ENCODE peak calls at places on chromosomes 3 and 15, in ten cellular contexts. R is Calu3; G is HFFc6; A is GM10248; H is activated CD8-positive, alpha-beta T cell treated with anti-CD3 and anti-CD28 coated beads for 36 hours; E is OCI-LY7; Y is HFF-Myc; C is ovary; N is body of pancreas; F is A549. W is an unnamed sample.

GRCh38 chr15:27527490-27528067 is 556.6 kb downstream of the GABRG3 start:
- DNase-seq in R (no peak), G (no peak), A (no peak), H (no peak), E (no peak), Y (no peak), C (no peak), N (no peak), F (no peak), W (no peak)

GRCh38 chr3:135368316-135368715 is 573.3 kb downstream of the EPHB1 start:
- DNase-seq in R (no peak), G (no peak), A (no peak), H (no peak), E (no peak), Y (no peak), C (no peak), N (no peak), F (no peak), W (no peak)

GRCh38 chr3:27740854-27741253 is 18.7 kb upstream of the EOMES start:
- DNase-seq in R (no peak), G (no peak), A (no peak), H (no peak), E (no peak), Y (no peak), C (no peak), N (no peak), F (no peak), W (no peak)

GRCh38 chr15:74193305-74193718 is 9.3 kb downstream of the STRA6 start:
- DNase-seq in R (peak; percentile 24), G (peak; percentile 97), A (no peak), H (no peak), E (no peak), Y (no peak), C (no peak), N (no peak), F (no peak), W (no peak)

GRCh38 chr15:63089260-63090043 is 32.2 kb upstream of the LACTB start:
- DNase-seq in R (no peak), G (peak; percentile 84), A (no peak), H (no peak), E (no peak), Y (peak; percentile 55), C (no peak), N (no peak), F (peak; percentile 43), W (no peak)

GRCh38 chr3:189258261-189258660 is 86.5 kb downstream of the TPRG1 start:
- DNase-seq in R (no peak), G (no peak), A (no peak), H (no peak), E (no peak), Y (no peak), C (no peak), N (no peak), F (no peak), W (no peak)

GRCh38 chr15:61087601-61088000 is 141.5 kb downstream of the RORA start:
- DNase-seq in R (no peak), G (no peak), A (no peak), H (no peak), E (no peak), Y (no peak), C (no peak), N (no peak), F (no peak), W (no peak)

GRCh38 chr3:14602006-14602803 is 49.4 kb upstream of the CCDC174 start:
- DNase-seq in R (peak; percentile 41), G (no peak), A (no peak), H (no peak), E (no peak), Y (no peak), C (no peak), N (no peak), F (peak; percentile 63), W (no peak)

GRCh38 chr3:130915567-130916292 is 21.8 kb downstream of the ATP2C1 start:
- DNase-seq in R (no peak), G (peak; percentile 54), A (no peak), H (no peak), E (no peak), Y (no peak), C (no peak), N (no peak), F (no peak), W (no peak)

GRCh38 chr3:111732248-111732879 is 126.7 kb upstream of the PHLDB2 start:
- DNase-seq in R (peak; percentile 57), G (no peak), A (no peak), H (no peak), E (no peak), Y (no peak), C (no peak), N (peak; percentile 86), F (no peak), W (no peak)

GRCh38 chr3:32374788-32375595 is 16.7 kb upstream of the CMTM7 start:
- DNase-seq in R (peak; percentile 75), G (peak; percentile 64), A (peak; percentile 62), H (peak; percentile 83), E (peak; percentile 82), Y (peak; percentile 47), C (no peak), N (peak; percentile 70), F (peak; percentile 54), W (no peak)

GRCh38 chr3:71208273-71209095 is 375.0 kb downstream of the FOXP1 start:
- DNase-seq in R (peak; percentile 2), G (no peak), A (no peak), H (no peak), E (no peak), Y (no peak), C (no peak), N (peak; percentile 54), F (peak; percentile 33), W (no peak)

GRCh38 chr3:71211083-71211482 is 372.4 kb downstream of the FOXP1 start:
- DNase-seq in R (no peak), G (no peak), A (no peak), H (no peak), E (no peak), Y (no peak), C (no peak), N (no peak), F (no peak), W (no peak)

GRCh38 chr3:71207632-71208031 is 375.9 kb downstream of the FOXP1 start:
- DNase-seq in R (no peak), G (no peak), A (no peak), H (no peak), E (no peak), Y (no peak), C (no peak), N (peak; percentile 36), F (no peak), W (no peak)

GRCh38 chr3:71206821-71207220 is 376.7 kb downstream of the FOXP1 start:
- DNase-seq in R (no peak), G (no peak), A (no peak), H (no peak), E (no peak), Y (no peak), C (no peak), N (peak; percentile 34), F (no peak), W (no peak)

GRCh38 chr3:71210257-71211002 is 373.1 kb downstream of the FOXP1 start:
- DNase-seq in R (no peak), G (peak; percentile 23), A (no peak), H (no peak), E (no peak), Y (no peak), C (no peak), N (peak; percentile 38), F (peak; percentile 25), W (no peak)
- TF ChIP-seq CTCF in R (no peak), G (no peak), A (no peak), H (no peak), E (no peak), Y (no peak), C (peak; percentile 71), N (no peak), F (no peak), W (no peak)

GRCh38 chr3:157370867-157371266 is 65.8 kb upstream of the PTX3 start:
- DNase-seq in R (no peak), G (no peak), A (no peak), H (no peak), E (no peak), Y (no peak), C (no peak), N (no peak), F (no peak), W (no peak)

GRCh38 chr3:157363393-157363792 is 73.3 kb upstream of the PTX3 start:
- DNase-seq in R (no peak), G (no peak), A (no peak), H (no peak), E (no peak), Y (no peak), C (no peak), N (no peak), F (no peak), W (no peak)

GRCh38 chr3:157373783-157374182 is 62.9 kb upstream of the PTX3 start:
- DNase-seq in R (no peak), G (peak; percentile 29), A (no peak), H (no peak), E (no peak), Y (peak; percentile 88), C (no peak), N (no peak), F (no peak), W (no peak)

GRCh38 chr3:157369712-157370447 is 66.8 kb upstream of the PTX3 start:
- DNase-seq in R (no peak), G (no peak), A (no peak), H (no peak), E (no peak), Y (no peak), C (no peak), N (peak; percentile 58), F (no peak), W (no peak)

GRCh38 chr3:157368171-157368570 is 68.5 kb upstream of the PTX3 start:
- DNase-seq in R (no peak), G (no peak), A (no peak), H (no peak), E (no peak), Y (no peak), C (no peak), N (no peak), F (no peak), W (no peak)
- TF ChIP-seq CTCF in R (no peak), G (no peak), A (no peak), H (no peak), E (no peak), Y (no peak), C (no peak), N (no peak), F (no peak), W (no peak)

GRCh38 chr3:42906905-42907183 is 902 bp downstream of the ZNF662 start:
- DNase-seq in R (no peak), G (no peak), A (no peak), H (no peak), E (no peak), Y (no peak), C (no peak), N (no peak), F (no peak), W (no peak)
- TF ChIP-seq CTCF in R (no peak), G (no peak), A (no peak), H (no peak), E (no peak), Y (no peak), C (no peak), N (no peak), F (no peak), W (no peak)

DNA sequence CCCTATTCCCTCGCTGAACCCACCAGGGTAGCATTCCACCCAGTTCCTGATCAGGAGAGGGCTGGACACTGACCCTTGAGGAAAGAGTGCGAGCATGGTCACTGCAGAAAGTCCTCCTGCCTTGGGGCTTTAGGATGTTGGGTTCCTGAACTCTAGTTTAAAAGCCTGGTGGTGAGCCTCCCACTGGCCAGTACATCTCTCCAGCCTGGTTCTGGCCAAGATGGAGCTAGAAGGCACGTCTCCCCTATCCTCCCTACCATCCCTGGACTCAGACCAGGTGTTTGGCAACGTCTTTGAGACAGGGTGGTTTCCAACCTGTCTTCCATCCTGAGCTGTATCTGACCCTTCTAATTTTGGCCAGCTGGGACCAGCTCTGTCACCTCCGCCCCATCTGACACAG is 31.4 kb downstream of the NBEAL2 start:
- DNase-seq in R (no peak), G (no peak), A (no peak), H (no peak), E (no peak), Y (no peak), C (peak; percentile 28), N (no peak), F (no peak), W (no peak)
- TF ChIP-seq CTCF in R (no peak), G (no peak), A (no peak), H (no peak), E (no peak), Y (no peak), C (no peak), N (no peak), F (no peak), W (no peak)

W was measured in mesothelial cell of epicardium.